ENCODE peak calls at places on chromosomes 1 and 21, in nine cellular contexts. H is non-pigmented ciliary epithelial cell; C is NCI-H187 treated with DMSO at 0.1 percent for 48 hours; Z is type B pancreatic cell; K is fibroblast of the aortic adventitia; R is CD4-positive, alpha-beta T cell; J is B cell; G is fibroblast of the conjunctiva; W is GM23248. P is an unnamed sample.
A peak's percentile ranks its signal among the peaks of the same experiment; 100 is the strongest.

GRCh38 chr1:220339581-220339980 is 67.3 kb upstream of the RAB3GAP2 start:
- DNase-seq in H (no peak), C (no peak), Z (no peak), K (no peak), R (no peak), J (no peak), G (no peak), W (peak; percentile 14), P (no peak)

GRCh38 chr1:229478852-229479251 is 29.3 kb downstream of the NUP133 start:
- DNase-seq in H (no peak), C (no peak), Z (no peak), K (no peak), R (no peak), J (peak; percentile 56), G (no peak), W (no peak), P (no peak)

GRCh38 chr1:25128168-25128621 is 104.1 kb downstream of the SYF2 start:
- DNase-seq in H (no peak), C (no peak), Z (no peak), K (peak; percentile 9), R (no peak), J (no peak), G (no peak), W (no peak), P (no peak)

GRCh38 chr1:41463516-41463915 is 21.0 kb downstream of the EDN2 start:
- DNase-seq in H (no peak), C (no peak), Z (no peak), K (no peak), R (no peak), J (no peak), G (no peak), W (no peak), P (no peak)

GRCh38 chr1:22850681-22851080 is 122.0 kb downstream of the LACTBL1 start:
- DNase-seq in H (no peak), C (no peak), Z (no peak), K (peak; percentile 58), R (no peak), J (no peak), G (no peak), W (no peak), P (no peak)

GRCh38 chr1:100400332-100400933 is 48.1 kb downstream of the CDC14A start:
- DNase-seq in H (no peak), C (no peak), Z (no peak), K (no peak), R (peak; percentile 62), J (peak; percentile 62), G (no peak), W (no peak), P (no peak)

GRCh38 chr1:232423591-232423990 is 206.3 kb downstream of the SIPA1L2 start:
- DNase-seq in H (no peak), C (no peak), Z (no peak), K (peak; percentile 6), R (no peak), J (no peak), G (no peak), W (peak; percentile 10), P (no peak)

GRCh38 chr21:36207577-36208320 is 51.1 kb downstream of the DOP1B start:
- DNase-seq in H (peak; percentile 62), C (no peak), Z (no peak), K (peak; percentile 29), R (no peak), J (no peak), G (no peak), W (peak; percentile 40), P (no peak)

GRCh38 chr1:230863449-230863848 is 4.9 kb downstream of the C1orf198 start:
- DNase-seq in H (no peak), C (no peak), Z (no peak), K (no peak), R (no peak), J (peak; percentile 13), G (no peak), W (no peak), P (no peak)

GRCh38 chr1:207817166-207817565 is 65.3 kb downstream of the CD46 start:
- DNase-seq in H (no peak), C (no peak), Z (no peak), K (no peak), R (no peak), J (no peak), G (no peak), W (no peak), P (no peak)

GRCh38 chr1:6653651-6654290 is 29.1 kb downstream of the THAP3 start:
- DNase-seq in H (no peak), C (no peak), Z (no peak), K (no peak), R (no peak), J (no peak), G (no peak), W (no peak), P (no peak)

P was measured in NCI-H1930.